ENCODE peak calls at places on chromosomes 16 and 17, in eight cellular contexts. L is cardiac muscle cell; P is cardiac fibroblast; U is Jurkat, Clone E6-1; K is fibroblast of pulmonary artery; O is left ventricle myocardium inferior; S is tibial artery; H is fibroblast of villous mesenchyme. D is an unnamed sample.

GRCh38 chr16:48356633-48357376 is 28.4 kb downstream of the SIAH1 start:
- DNase-seq in L (no peak), P (no peak), U (no peak), K (no peak), O (no peak), S (no peak), H (no peak), D (no peak)

GRCh38 chr17:37651846-37652245 is 8.6 kb upstream of the DDX52 start:
- DNase-seq in L (no peak), P (no peak), U (no peak), K (no peak), O (no peak), S (no peak), H (no peak), D (no peak)

GRCh38 chr17:78729636-78730035 is 52.4 kb downstream of the CYTH1 start:
- DNase-seq in L (no peak), P (no peak), U (no peak), K (no peak), O (no peak), S (no peak), H (no peak), D (no peak)

GRCh38 chr16:364595-365491 is 5.5 kb downstream of the MRPL28 start:
- DNase-seq in L (no peak), P (no peak), U (no peak), K (no peak), O (no peak), S (no peak), H (no peak), D (no peak)

GRCh38 chr16:12162151-12162559 is 185.6 kb downstream of the SNX29 start:
- DNase-seq in L (no peak), P (peak), U (no peak), K (peak), O (no peak), S (no peak), H (peak), D (no peak)

GRCh38 chr17:46972346-46972745 is 6.7 kb downstream of the RPRML start:
- DNase-seq in L (no peak), P (no peak), U (no peak), K (no peak), O (peak), S (no peak), H (no peak), D (no peak)

GRCh38 chr16:8959921-8960787 is 3.6 kb downstream of the USP7 start:
- DNase-seq in L (peak), P (peak), U (no peak), K (no peak), O (no peak), S (no peak), H (peak), D (no peak)

GRCh38 chr17:38421224-38421841 is 6.9 kb upstream of the ARHGAP23 start:
- DNase-seq in L (peak), P (peak), U (peak), K (peak), O (no peak), S (no peak), H (peak), D (peak)

GRCh38 chr16:76976101-76976500 is 214.9 kb upstream of the MON1B start:
- DNase-seq in L (no peak), P (no peak), U (peak), K (no peak), O (no peak), S (no peak), H (no peak), D (no peak)

GRCh38 chr17:69492410-69493071 is 78.0 kb downstream of the MAP2K6 start:
- DNase-seq in L (peak), P (peak), U (no peak), K (peak), O (no peak), S (no peak), H (peak), D (peak)

GRCh38 chr17:9206160-9206988 is 185.1 kb downstream of the NTN1 start:
- DNase-seq in L (no peak), P (no peak), U (no peak), K (no peak), O (no peak), S (no peak), H (no peak), D (no peak)

GRCh38 chr17:18974407-18975149 is 22.6 kb downstream of the SLC5A10 start:
- DNase-seq in L (no peak), P (no peak), U (no peak), K (no peak), O (no peak), S (no peak), H (no peak), D (no peak)

GRCh38 chr17:31579265-31579664 is 187.8 kb downstream of the RAB11FIP4 start:
- DNase-seq in L (no peak), P (peak), U (no peak), K (peak), O (no peak), S (no peak), H (peak), D (no peak)

GRCh38 chr17:70603226-70603625 is 433.9 kb downstream of the KCNJ2 start:
- DNase-seq in L (no peak), P (no peak), U (no peak), K (no peak), O (no peak), S (no peak), H (no peak), D (no peak)

GRCh38 chr17:64615025-64615677 is 47.0 kb downstream of the SMURF2 start:
- DNase-seq in L (no peak), P (peak), U (no peak), K (peak), O (no peak), S (no peak), H (peak), D (no peak)

GRCh38 chr16:87541004-87541881 is 48.4 kb upstream of the ZCCHC14 start:
- DNase-seq in L (no peak), P (peak), U (no peak), K (peak), O (peak), S (peak), H (peak), D (peak)
- H3K4me3 ChIP-seq in L (no peak), P (peak), U (no peak), K (peak), O (peak), S (peak), H (peak), D (no peak)

GRCh38 chr16:57985204-57986121 is 14.5 kb upstream of the CNGB1 start:
- DNase-seq in L (peak), P (no peak), U (no peak), K (no peak), O (no peak), S (no peak), H (no peak), D (no peak)

GRCh38 chr16:57986196-57986595 is 14.3 kb downstream of the ZNF319 start:
- DNase-seq in L (no peak), P (no peak), U (no peak), K (no peak), O (no peak), S (no peak), H (no peak), D (no peak)

GRCh38 chr16:57987441-57988177 is 12.9 kb downstream of the ZNF319 start:
- DNase-seq in L (no peak), P (no peak), U (no peak), K (no peak), O (no peak), S (no peak), H (no peak), D (no peak)

GRCh38 chr16:57982345-57982744 is 11.4 kb upstream of the CNGB1 start:
- DNase-seq in L (no peak), P (no peak), U (no peak), K (no peak), O (no peak), S (no peak), H (no peak), D (no peak)

DNA sequence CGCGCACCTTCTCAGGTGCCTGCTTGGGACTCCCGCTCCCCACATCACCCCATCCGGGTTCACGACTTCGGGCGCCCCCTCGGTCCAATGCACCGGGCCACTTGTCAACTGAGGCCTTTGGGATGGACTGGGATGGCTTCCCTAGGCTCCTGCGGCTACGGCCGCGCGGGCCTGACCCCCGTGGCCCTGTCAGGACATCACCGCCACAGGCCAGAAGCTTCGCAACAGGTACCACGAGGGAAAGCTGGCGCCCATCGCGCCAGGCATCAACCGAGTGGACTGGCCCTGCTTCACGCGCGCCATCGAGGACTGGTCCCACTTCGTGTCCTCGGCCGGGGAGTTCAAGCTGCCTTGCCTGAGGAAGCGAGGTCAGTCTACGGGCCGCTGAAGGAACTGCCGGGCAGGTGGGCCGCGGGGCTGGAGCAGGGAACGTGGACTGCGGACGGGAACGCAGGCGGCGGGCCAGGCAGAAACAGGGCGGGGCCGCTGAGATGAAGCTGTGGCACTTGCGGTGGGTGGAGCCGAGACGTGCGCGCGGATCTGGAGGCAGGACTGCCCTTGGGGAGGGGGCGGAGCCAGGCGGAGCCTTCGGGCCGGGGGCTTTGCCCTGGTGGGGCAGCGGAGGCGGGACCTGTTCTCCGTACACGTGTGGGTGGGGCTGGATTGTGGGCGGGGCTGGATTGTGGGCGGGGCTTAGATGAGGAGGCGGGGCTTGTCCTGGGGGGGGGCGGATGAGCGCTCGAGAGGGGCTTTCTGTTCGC is 13.7 kb upstream of the CNGB1 start:
- DNase-seq in L (peak), P (peak), U (no peak), K (peak), O (peak), S (peak), H (peak), D (no peak)
- H3K4me3 ChIP-seq in L (peak), P (peak), U (no peak), K (peak), O (peak), S (peak), H (peak), D (peak)

GRCh38 chr16:87966685-87967185 is 15.5 kb downstream of the BANP start:
- DNase-seq in L (no peak), P (no peak), U (no peak), K (no peak), O (no peak), S (no peak), H (no peak), D (no peak)
- H3K4me3 ChIP-seq in L (no peak), P (no peak), U (no peak), K (no peak), O (peak), S (peak), H (no peak), D (no peak)

GRCh38 chr17:17177186-17177585 is 28.9 kb downstream of the PLD6 start:
- DNase-seq in L (no peak), P (no peak), U (no peak), K (no peak), O (no peak), S (no peak), H (no peak), D (no peak)
- H3K4me3 ChIP-seq in L (no peak), P (no peak), U (no peak), K (no peak), O (no peak), S (no peak), H (no peak), D (no peak)

GRCh38 chr17:13283606-13284005 is 265.8 kb upstream of the ELAC2 start:
- DNase-seq in L (no peak), P (no peak), U (no peak), K (no peak), O (no peak), S (no peak), H (no peak), D (no peak)

GRCh38 chr17:13288248-13288647 is 270.4 kb upstream of the ELAC2 start:
- DNase-seq in L (no peak), P (no peak), U (no peak), K (no peak), O (no peak), S (no peak), H (no peak), D (no peak)

GRCh38 chr17:13281626-13282025 is 263.8 kb upstream of the ELAC2 start:
- DNase-seq in L (no peak), P (no peak), U (no peak), K (no peak), O (no peak), S (no peak), H (no peak), D (no peak)

GRCh38 chr17:13287226-13287625 is 269.4 kb upstream of the ELAC2 start:
- DNase-seq in L (no peak), P (no peak), U (no peak), K (no peak), O (no peak), S (no peak), H (no peak), D (no peak)
- H3K4me3 ChIP-seq in L (no peak), P (no peak), U (no peak), K (no peak), O (no peak), S (no peak), H (no peak), D (no peak)

DNA sequence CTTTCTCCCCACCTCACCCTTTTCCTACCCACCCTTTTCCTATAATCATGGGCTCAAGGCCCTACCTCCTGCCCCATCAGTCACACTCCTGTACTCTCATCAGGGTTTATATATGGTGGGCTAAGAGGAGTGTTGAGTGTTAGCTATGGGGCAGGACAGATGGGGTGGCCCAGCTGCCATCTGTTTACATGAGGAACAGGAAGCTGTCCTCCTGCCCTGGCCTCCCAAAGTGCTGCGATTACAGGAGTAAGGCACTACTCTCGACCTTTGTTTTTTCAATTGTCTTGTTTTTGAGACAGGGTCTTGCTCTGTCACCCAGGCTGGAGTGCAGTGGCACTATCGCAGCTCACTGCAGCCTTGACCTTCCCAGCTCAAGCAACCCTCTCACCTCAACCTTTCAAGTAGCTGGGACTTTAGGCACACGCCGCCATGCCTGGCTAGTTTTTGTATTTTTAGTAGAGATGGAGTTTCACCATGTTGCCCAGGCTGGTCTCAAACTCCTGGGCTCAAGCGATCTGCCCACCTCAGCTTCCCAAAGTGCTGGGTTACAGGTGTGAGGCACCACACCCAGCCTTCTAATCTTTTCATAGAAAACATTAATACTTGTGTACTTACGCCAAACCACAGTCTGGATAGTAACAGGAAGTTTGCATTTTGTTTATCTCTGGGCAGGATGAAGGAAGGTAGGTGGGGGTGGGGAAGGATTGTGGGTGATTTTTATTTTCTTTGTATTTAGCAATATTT is 1.6 kb downstream of the TRADD start:
- DNase-seq in L (no peak), P (no peak), U (no peak), K (no peak), O (no peak), S (no peak), H (no peak), D (no peak)
- H3K4me3 ChIP-seq in L (no peak), P (no peak), U (no peak), K (no peak), O (no peak), S (no peak), H (no peak), D (no peak)

DNA sequence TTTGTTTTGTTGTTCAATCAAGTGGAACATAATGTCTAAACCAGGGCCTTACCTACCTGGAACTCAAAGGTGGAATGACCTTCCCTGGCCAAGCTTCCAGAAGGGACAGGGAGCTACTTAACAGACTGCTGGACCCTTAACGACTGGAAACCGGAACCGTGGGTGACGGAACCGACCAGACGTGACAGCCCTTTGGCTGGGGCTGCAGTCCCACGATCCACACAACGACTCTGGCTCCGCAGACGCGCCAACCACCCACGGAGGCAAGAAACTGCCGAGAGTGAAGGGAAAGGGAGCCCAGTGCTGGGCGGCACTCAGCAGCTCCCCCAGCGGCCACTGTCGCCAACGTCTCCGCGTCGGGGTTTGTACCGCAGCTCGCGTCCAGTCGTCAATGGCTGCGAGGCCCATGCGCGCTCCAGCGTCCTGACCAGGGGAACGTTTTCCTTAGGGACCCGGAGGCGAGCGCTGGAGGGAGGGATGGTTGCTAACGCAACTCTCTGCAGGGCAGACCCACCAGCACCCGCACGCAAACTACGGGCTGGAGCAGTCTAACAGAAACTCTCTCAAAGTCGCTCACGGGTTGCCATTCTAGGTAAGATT is 5.5 kb upstream of the KIF22 start:
- DNase-seq in L (peak), P (peak), U (no peak), K (peak), O (peak), S (peak), H (peak), D (no peak)
- H3K4me3 ChIP-seq in L (no peak), P (peak), U (no peak), K (peak), O (peak), S (peak), H (peak), D (peak)

DNA sequence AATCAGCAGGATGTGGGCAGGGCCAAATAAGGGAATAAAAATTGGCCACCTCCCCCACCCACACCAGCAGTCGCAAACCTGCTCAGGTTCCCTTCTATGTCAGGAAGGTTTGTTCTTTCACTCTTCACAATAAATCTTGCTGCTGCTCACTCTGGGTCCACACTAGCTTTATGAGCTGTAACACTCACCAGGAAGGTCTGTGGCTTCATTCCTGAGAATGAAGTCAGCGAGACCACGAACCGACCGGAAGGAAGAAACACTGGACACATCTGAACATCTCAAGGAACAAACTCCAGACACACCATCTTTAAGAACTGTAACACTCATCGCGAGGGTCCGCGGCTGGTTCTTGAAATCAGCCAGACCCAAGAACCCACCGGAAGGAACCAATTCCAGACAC is 115.5 kb upstream of the TBX2 start:
- DNase-seq in L (no peak), P (peak), U (no peak), K (peak), O (no peak), S (no peak), H (peak), D (peak)
- H3K4me3 ChIP-seq in L (no peak), P (no peak), U (no peak), K (no peak), O (no peak), S (no peak), H (no peak), D (no peak)

DNA sequence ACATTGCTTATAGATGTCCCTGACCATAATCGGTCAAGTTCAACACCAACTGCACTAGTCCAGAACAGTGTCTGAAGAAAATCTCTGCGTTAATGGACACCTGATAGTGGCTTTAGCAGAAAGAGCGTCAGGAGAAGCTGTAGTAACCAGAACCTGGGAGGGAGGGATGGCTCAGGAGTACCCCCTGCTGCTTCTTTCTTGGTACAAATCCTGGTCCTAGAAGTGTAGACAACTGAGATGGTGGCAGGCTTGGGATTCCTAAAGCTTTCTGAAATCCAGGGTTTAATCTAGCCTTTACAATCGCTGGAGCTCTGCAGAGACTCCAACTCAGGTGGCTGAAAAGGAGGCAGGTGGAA is 5.4 kb downstream of the MAP3K14 start:
- DNase-seq in L (no peak), P (no peak), U (no peak), K (no peak), O (no peak), S (no peak), H (no peak), D (no peak)
- H3K4me3 ChIP-seq in L (no peak), P (no peak), U (no peak), K (no peak), O (peak), S (no peak), H (no peak), D (no peak)